ENCODE peak calls at places on chromosomes 5 and 9, in nine cellular contexts. O is psoas muscle, I is endothelial cell of umbilical vein, F is suprapubic skin, K is thyroid gland, J is stomach, G is PC-3, N is spleen, B is neural progenitor cell. W is an unnamed sample.

GRCh38 chr5:112123060-112123459 is 296.0 kb downstream of the EPB41L4A start:
- DNase-seq in J (no peak), G (no peak), N (no peak), F (no peak), I (no peak), K (no peak), B (no peak), O (no peak), W (no peak)

GRCh38 chr9:112623198-112623597 is 94.7 kb downstream of the INIP start:
- DNase-seq in B (no peak), I (no peak), J (no peak), K (no peak), N (no peak), G (no peak), F (no peak), O (no peak), W (no peak)

GRCh38 chr5:105504-106080 is 13.6 kb downstream of the PLEKHG4B start:
- DNase-seq in N (no peak), I (no peak), F (no peak), K (peak; percentile 37), B (peak; percentile 55), J (no peak), G (no peak), O (no peak), W (no peak)

GRCh38 chr9:34578241-34579096 is 11.1 kb downstream of the CNTFR start:
- DNase-seq in N (no peak), G (no peak), F (no peak), B (peak; percentile 86), O (no peak), I (peak; percentile 28), J (no peak), K (no peak), W (no peak)

GRCh38 chr5:177495243-177496060 is 2.0 kb downstream of the PDLIM7 start:
- DNase-seq in K (peak; percentile 11), J (peak; percentile 42), N (peak; percentile 84), O (peak; percentile 67), I (peak; percentile 86), B (peak; percentile 95), G (peak; percentile 31), F (no peak), W (no peak)

GRCh38 chr5:172643392-172643871 is 2.4 kb downstream of the NEURL1B start:
- DNase-seq in K (no peak), O (no peak), B (no peak), F (no peak), N (peak; percentile 10), G (no peak), J (no peak), I (no peak), W (no peak)

GRCh38 chr5:23105021-23105420 is 251.9 kb upstream of the CDH12 start:
- DNase-seq in B (no peak), F (no peak), N (no peak), J (no peak), G (no peak), O (no peak), I (no peak), K (no peak), W (no peak)

GRCh38 chr9:86069206-86069869 is 30.0 kb downstream of the GOLM1 start:
- DNase-seq in J (no peak), G (no peak), F (no peak), B (peak; percentile 20), O (no peak), K (no peak), I (no peak), N (no peak), W (no peak)

GRCh38 chr9:127919253-127919815 is 2.5 kb upstream of the ST6GALNAC4 start:
- DNase-seq in J (peak; percentile 83), O (peak; percentile 94), F (peak; percentile 96), G (peak; percentile 98), K (peak; percentile 70), I (peak; percentile 99), B (no peak), N (no peak), W (peak; percentile 96)

GRCh38 chr5:103260951-103261350 is 2.4 kb downstream of the MACIR start:
- DNase-seq in J (no peak), F (no peak), I (no peak), K (no peak), B (no peak), O (no peak), N (no peak), G (no peak), W (no peak)

GRCh38 chr5:82396871-82397514 is 118.8 kb upstream of the RPS23 start:
- DNase-seq in K (peak; percentile 53), O (peak; percentile 77), F (no peak), J (peak; percentile 53), I (peak; percentile 98), B (no peak), N (no peak), G (peak; percentile 92), W (peak; percentile 47)

GRCh38 chr5:94901071-94901979 is 282.9 kb downstream of the SLF1 start:
- DNase-seq in O (no peak), I (peak; percentile 5), B (no peak), J (no peak), N (no peak), K (no peak), F (no peak), G (peak; percentile 18), W (no peak)

GRCh38 chr9:88932766-88933165 is 58.5 kb upstream of the S1PR3 start:
- DNase-seq in F (no peak), K (no peak), I (no peak), B (no peak), O (no peak), N (no peak), J (no peak), G (no peak), W (no peak)

GRCh38 chr5:135551593-135552447 is 16.1 kb upstream of the NEUROG1 start:
- DNase-seq in G (peak; percentile 83), I (peak; percentile 71), K (peak; percentile 70), N (no peak), J (peak; percentile 78), F (no peak), O (peak; percentile 58), B (peak; percentile 80), W (peak; percentile 74)

GRCh38 chr9:109273869-109274268 is 47.0 kb downstream of the EPB41L4B start:
- DNase-seq in K (no peak), O (no peak), J (no peak), N (no peak), B (no peak), I (no peak), G (no peak), F (no peak), W (peak; percentile 36)

GRCh38 chr9:109270441-109270840 is 50.4 kb downstream of the EPB41L4B start:
- DNase-seq in N (no peak), K (no peak), F (no peak), O (no peak), J (no peak), B (no peak), G (no peak), I (no peak), W (no peak)

GRCh38 chr9:109270971-109271900 is 49.6 kb downstream of the EPB41L4B start:
- DNase-seq in N (no peak), F (no peak), J (no peak), I (no peak), O (no peak), K (peak; percentile 86), G (no peak), B (no peak), W (no peak)

GRCh38 chr9:109272745-109273144 is 48.1 kb downstream of the EPB41L4B start:
- DNase-seq in I (no peak), N (no peak), J (no peak), K (no peak), F (no peak), B (no peak), O (no peak), G (no peak), W (no peak)

GRCh38 chr9:109272045-109272444 is 48.8 kb downstream of the EPB41L4B start:
- DNase-seq in O (no peak), G (no peak), I (no peak), B (no peak), N (no peak), J (no peak), K (no peak), F (no peak), W (no peak)
- H3K27ac ChIP-seq in O (peak overlapping the region; percentile 54), G (no peak overlapping the region), I (no peak overlapping the region), B (no peak overlapping the region), N (no peak overlapping the region), J (no peak overlapping the region), K (peak overlapping the region; percentile 33), F (no peak overlapping the region), W (no peak overlapping the region)

GRCh38 chr9:70389188-70389587 is 25.3 kb downstream of the KLF9 start:
- DNase-seq in I (no peak), B (no peak), O (no peak), K (no peak), F (no peak), G (no peak), J (no peak), N (no peak), W (no peak)
- H3K4me1 ChIP-seq in I (peaks cover 32% of the 10 kb centered on the region), B (peaks cover 10% of the 10 kb centered on the region), O (peaks cover 87% of the 10 kb centered on the region), K (peaks cover 38% of the 10 kb centered on the region), F (peaks cover 48% of the 10 kb centered on the region), G (no peaks in the 10 kb centered on the region), J (peaks cover 56% of the 10 kb centered on the region), N (peaks cover 70% of the 10 kb centered on the region), W (peaks cover 14% of the 10 kb centered on the region)

DNA sequence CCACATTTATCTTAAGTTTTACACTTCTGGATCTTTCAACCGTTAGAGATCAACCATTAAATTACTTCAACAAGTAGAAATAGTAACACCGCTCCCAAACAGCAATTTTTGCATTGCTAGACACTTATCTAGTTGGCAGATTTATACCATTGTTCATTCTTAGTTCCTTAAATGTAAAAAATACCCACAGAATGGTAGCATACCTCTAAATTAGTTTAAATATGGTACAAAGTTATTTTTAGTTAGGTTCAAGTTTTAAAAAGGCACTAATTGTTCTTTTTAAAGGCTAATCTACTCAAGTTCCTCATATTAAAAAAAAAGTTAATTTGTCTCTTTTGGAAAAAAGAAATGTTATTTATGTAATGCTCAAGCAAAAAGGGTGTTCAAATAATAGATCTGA is 8.1 kb downstream of the PFDN1 start:
- DNase-seq in J (no peak), B (no peak), O (no peak), N (no peak), I (no peak), G (no peak), F (no peak), K (no peak), W (no peak)
- H3K27ac ChIP-seq in J (peak overlapping the region; percentile 68), B (no peak overlapping the region), O (peak overlapping the region; percentile 83), N (no peak overlapping the region), I (peak overlapping the region; percentile 85), G (peak overlapping the region; percentile 7), F (no peak overlapping the region), K (no peak overlapping the region), W (no peak overlapping the region)

GRCh38 chr9:131399972-131400371 is 6.1 kb downstream of the PRRC2B start:
- DNase-seq in F (no peak), G (no peak), K (no peak), I (no peak), B (no peak), O (no peak), J (no peak), N (no peak), W (no peak)

GRCh38 chr9:131402073-131402472 is 8.2 kb downstream of the PRRC2B start:
- DNase-seq in K (no peak), N (no peak), F (no peak), B (no peak), O (no peak), I (no peak), G (no peak), J (no peak), W (no peak)

GRCh38 chr9:131402738-131403492 is 9.0 kb downstream of the PRRC2B start:
- DNase-seq in F (peak; percentile 94), K (peak; percentile 90), B (peak; percentile 82), N (peak; percentile 80), O (peak; percentile 91), J (peak; percentile 86), I (peak; percentile 92), G (peak; percentile 72), W (peak; percentile 71)

GRCh38 chr9:131398204-131398603 is 4.3 kb downstream of the PRRC2B start:
- DNase-seq in F (no peak), N (peak; percentile 84), K (peak; percentile 92), B (no peak), O (no peak), G (peak; percentile 27), I (peak; percentile 49), J (peak; percentile 54), W (peak; percentile 65)

GRCh38 chr9:131400627-131401026 is 6.7 kb downstream of the PRRC2B start:
- DNase-seq in O (no peak), I (no peak), N (no peak), J (no peak), G (no peak), F (no peak), K (no peak), B (no peak), W (no peak)
- H3K4me1 ChIP-seq in O (peaks cover 100% of the 10 kb centered on the region), I (peaks cover 70% of the 10 kb centered on the region), N (peaks cover 100% of the 10 kb centered on the region), J (peaks cover 88% of the 10 kb centered on the region), G (peaks cover 33% of the 10 kb centered on the region), F (peaks cover 94% of the 10 kb centered on the region), K (peaks cover 68% of the 10 kb centered on the region), B (peaks cover 88% of the 10 kb centered on the region), W (peaks cover 33% of the 10 kb centered on the region)